ENCODE peak calls at places on chromosomes 12 and 14, in six cellular contexts. One of them, this sample, is unnamed.

GRCh38 chr12:124550123-124551089 is 17.0 kb downstream of the NCOR2 start:
- DNase-seq in EH: peak; percentile 39
- DNase-seq in NCI-H1436: no peak
- DNase-seq in Peyer's patch: no peak
- DNase-seq in mesothelial cell of epicardium: no peak
- DNase-seq in left kidney: no peak
- DNase-seq in this sample: peak; percentile 75

GRCh38 chr12:96136129-96136528 is 58.0 kb upstream of the ELK3 start:
- DNase-seq in EH: peak; percentile 73
- DNase-seq in NCI-H1436: no peak
- DNase-seq in Peyer's patch: no peak
- DNase-seq in mesothelial cell of epicardium: no peak
- DNase-seq in left kidney: no peak
- DNase-seq in this sample: no peak

GRCh38 chr12:50062733-50063452 is 5.5 kb downstream of the ASIC1 start:
- DNase-seq in EH: no peak
- DNase-seq in NCI-H1436: no peak
- DNase-seq in Peyer's patch: no peak
- DNase-seq in mesothelial cell of epicardium: no peak
- DNase-seq in left kidney: no peak
- DNase-seq in this sample: no peak

GRCh38 chr14:21326972-21327371 is 47.1 kb downstream of the RPGRIP1 start:
- DNase-seq in EH: no peak
- DNase-seq in NCI-H1436: no peak
- DNase-seq in Peyer's patch: no peak
- DNase-seq in mesothelial cell of epicardium: no peak
- DNase-seq in left kidney: no peak
- DNase-seq in this sample: no peak

GRCh38 chr14:99321955-99322730 is 50.1 kb upstream of the BCL11B start:
- DNase-seq in EH: no peak
- DNase-seq in NCI-H1436: no peak
- DNase-seq in Peyer's patch: no peak
- DNase-seq in mesothelial cell of epicardium: no peak
- DNase-seq in left kidney: no peak
- DNase-seq in this sample: no peak

GRCh38 chr14:75980856-75981255 is 939 bp downstream of the TGFB3 start:
- DNase-seq in EH: no peak
- DNase-seq in NCI-H1436: no peak
- DNase-seq in Peyer's patch: no peak
- DNase-seq in mesothelial cell of epicardium: no peak
- DNase-seq in left kidney: peak; percentile 49
- DNase-seq in this sample: no peak

GRCh38 chr12:111435661-111436201 is 30.0 kb downstream of the SH2B3 start:
- DNase-seq in EH: peak; percentile 53
- DNase-seq in NCI-H1436: no peak
- DNase-seq in Peyer's patch: peak; percentile 51
- DNase-seq in mesothelial cell of epicardium: no peak
- DNase-seq in left kidney: no peak
- DNase-seq in this sample: peak; percentile 87

GRCh38 chr14:55600784-55601561 is 21.0 kb downstream of the KTN1 start:
- DNase-seq in EH: peak; percentile 83
- DNase-seq in NCI-H1436: no peak
- DNase-seq in Peyer's patch: no peak
- DNase-seq in mesothelial cell of epicardium: no peak
- DNase-seq in left kidney: no peak
- DNase-seq in this sample: no peak

GRCh38 chr14:88168498-88169165 is 154.4 kb downstream of the KCNK10 start:
- DNase-seq in EH: peak; percentile 49
- DNase-seq in NCI-H1436: no peak
- DNase-seq in Peyer's patch: peak; percentile 20
- DNase-seq in mesothelial cell of epicardium: no peak
- DNase-seq in left kidney: peak; percentile 50
- DNase-seq in this sample: peak; percentile 75

GRCh38 chr12:80946591-80946990 is 8.9 kb upstream of the LIN7A start:
- DNase-seq in EH: peak; percentile 42
- DNase-seq in NCI-H1436: no peak
- DNase-seq in Peyer's patch: no peak
- DNase-seq in mesothelial cell of epicardium: no peak
- DNase-seq in left kidney: no peak
- DNase-seq in this sample: no peak

GRCh38 chr12:120110550-120111501 is 5.7 kb downstream of the RAB35 start:
- DNase-seq in EH: no peak
- DNase-seq in NCI-H1436: no peak
- DNase-seq in Peyer's patch: peak; percentile 71
- DNase-seq in mesothelial cell of epicardium: no peak
- DNase-seq in left kidney: no peak
- DNase-seq in this sample: peak; percentile 93

GRCh38 chr12:4178424-4179184 is 95.0 kb upstream of the CCND2 start:
- DNase-seq in EH: no peak
- DNase-seq in NCI-H1436: no peak
- DNase-seq in Peyer's patch: no peak
- DNase-seq in mesothelial cell of epicardium: no peak
- DNase-seq in left kidney: no peak
- DNase-seq in this sample: no peak

GRCh38 chr12:6952121-6952859 is 1.1 kb downstream of the PTPN6 start:
- DNase-seq in EH: no peak
- DNase-seq in NCI-H1436: no peak
- DNase-seq in Peyer's patch: no peak
- DNase-seq in mesothelial cell of epicardium: no peak
- DNase-seq in left kidney: no peak
- DNase-seq in this sample: peak; percentile 84

GRCh38 chr12:103495158-103495782 is 498 bp downstream of the C12orf42 start:
- DNase-seq in EH: no peak
- DNase-seq in NCI-H1436: peak; percentile 78
- DNase-seq in Peyer's patch: peak; percentile 91
- DNase-seq in mesothelial cell of epicardium: no peak
- DNase-seq in left kidney: peak; percentile 67
- DNase-seq in this sample: peak; percentile 95

GRCh38 chr12:88833641-88834116 is 253.4 kb upstream of the KITLG start:
- DNase-seq in EH: peak; percentile 68
- DNase-seq in NCI-H1436: no peak
- DNase-seq in Peyer's patch: no peak
- DNase-seq in mesothelial cell of epicardium: no peak
- DNase-seq in left kidney: no peak
- DNase-seq in this sample: no peak

GRCh38 chr12:15590180-15590826 is 198.9 kb downstream of the EPS8 start:
- DNase-seq in EH: peak; percentile 77
- DNase-seq in NCI-H1436: peak; percentile 48
- DNase-seq in Peyer's patch: peak; percentile 34
- DNase-seq in mesothelial cell of epicardium: no peak
- DNase-seq in left kidney: peak; percentile 89
- DNase-seq in this sample: peak; percentile 77

GRCh38 chr14:64778114-64778754 is 74.0 kb downstream of the PLEKHG3 start:
- DNase-seq in EH: no peak
- DNase-seq in NCI-H1436: no peak
- DNase-seq in Peyer's patch: no peak
- DNase-seq in mesothelial cell of epicardium: no peak
- DNase-seq in left kidney: no peak
- DNase-seq in this sample: peak; percentile 54

GRCh38 chr14:44149597-44149996 is 357.5 kb downstream of the FSCB start:
- DNase-seq in EH: no peak
- DNase-seq in NCI-H1436: peak; percentile 14
- DNase-seq in Peyer's patch: no peak
- DNase-seq in mesothelial cell of epicardium: no peak
- DNase-seq in left kidney: peak; percentile 87
- DNase-seq in this sample: no peak

GRCh38 chr12:117032593-117033381 is 66.4 kb downstream of the TESC start:
- DNase-seq in EH: peak; percentile 27
- DNase-seq in NCI-H1436: peak; percentile 78
- DNase-seq in Peyer's patch: no peak
- DNase-seq in mesothelial cell of epicardium: no peak
- DNase-seq in left kidney: peak; percentile 90
- DNase-seq in this sample: peak; percentile 68

GRCh38 chr12:31582155-31582554 is 8.8 kb downstream of the DENND5B start:
- DNase-seq in EH: peak; percentile 76
- DNase-seq in NCI-H1436: no peak
- DNase-seq in Peyer's patch: no peak
- DNase-seq in mesothelial cell of epicardium: no peak
- DNase-seq in left kidney: no peak
- DNase-seq in this sample: no peak

GRCh38 chr12:26138860-26139259 is 14.0 kb upstream of the BHLHE41 start:
- DNase-seq in EH: no peak
- DNase-seq in NCI-H1436: no peak
- DNase-seq in Peyer's patch: no peak
- DNase-seq in mesothelial cell of epicardium: no peak
- DNase-seq in left kidney: no peak
- DNase-seq in this sample: no peak

GRCh38 chr14:22163051-22163450 is 426.0 kb downstream of the DAD1 start:
- DNase-seq in EH: no peak
- DNase-seq in NCI-H1436: no peak
- DNase-seq in Peyer's patch: no peak
- DNase-seq in mesothelial cell of epicardium: no peak
- DNase-seq in left kidney: peak; percentile 23
- DNase-seq in this sample: no peak

This sample was measured in spleen.